ENCODE peak calls at places on chromosomes 2 and 18, in five cellular contexts. One of them, this sample, is unnamed.

GRCh38 chr18:45589559-45590041 is 25.7 kb upstream of the SLC14A2 start:
- DNase-seq in GM12865: no peak
- DNase-seq in heart left ventricle: peak
- DNase-seq in OCI-LY7: no peak
- DNase-seq in mesothelial cell of epicardium: no peak
- DNase-seq in this sample: no peak

GRCh38 chr2:60519259-60519863 is 34.1 kb downstream of the BCL11A start:
- DNase-seq in OCI-LY7: no peak
- DNase-seq in heart left ventricle: no peak
- DNase-seq in GM12865: no peak
- DNase-seq in mesothelial cell of epicardium: no peak
- DNase-seq in this sample: no peak

GRCh38 chr18:58316943-58317342 is 272.9 kb downstream of the NEDD4L start:
- DNase-seq in heart left ventricle: no peak
- DNase-seq in mesothelial cell of epicardium: no peak
- DNase-seq in GM12865: peak
- DNase-seq in OCI-LY7: no peak
- DNase-seq in this sample: peak

GRCh38 chr18:37393945-37394609 is 171.5 kb downstream of the CELF4 start:
- DNase-seq in OCI-LY7: no peak
- DNase-seq in GM12865: peak
- DNase-seq in heart left ventricle: peak
- DNase-seq in mesothelial cell of epicardium: peak
- DNase-seq in this sample: peak

GRCh38 chr2:12486205-12487118 is 230.3 kb upstream of the TRIB2 start:
- DNase-seq in GM12865: peak
- DNase-seq in OCI-LY7: no peak
- DNase-seq in heart left ventricle: no peak
- DNase-seq in mesothelial cell of epicardium: no peak
- DNase-seq in this sample: no peak

GRCh38 chr2:119337749-119338148 is 28.9 kb downstream of the C2orf76 start:
- DNase-seq in heart left ventricle: no peak
- DNase-seq in mesothelial cell of epicardium: no peak
- DNase-seq in OCI-LY7: no peak
- DNase-seq in GM12865: no peak
- DNase-seq in this sample: no peak

GRCh38 chr2:173286153-173286809 is 68.4 kb upstream of the CDCA7 start:
- DNase-seq in OCI-LY7: peak
- DNase-seq in GM12865: peak
- DNase-seq in heart left ventricle: no peak
- DNase-seq in mesothelial cell of epicardium: no peak
- DNase-seq in this sample: peak

GRCh38 chr2:97913846-97914245 is 81.9 kb downstream of the TMEM131 start:
- DNase-seq in OCI-LY7: no peak
- DNase-seq in GM12865: peak
- DNase-seq in heart left ventricle: no peak
- DNase-seq in mesothelial cell of epicardium: no peak
- DNase-seq in this sample: no peak

GRCh38 chr2:182015334-182016109 is 29.9 kb downstream of the PPP1R1C start:
- DNase-seq in heart left ventricle: no peak
- DNase-seq in mesothelial cell of epicardium: no peak
- DNase-seq in OCI-LY7: no peak
- DNase-seq in GM12865: no peak
- DNase-seq in this sample: no peak

GRCh38 chr2:45342-46130 is 769 bp downstream of the FAM110C start:
- DNase-seq in mesothelial cell of epicardium: peak
- DNase-seq in heart left ventricle: no peak
- DNase-seq in GM12865: no peak
- DNase-seq in OCI-LY7: no peak
- DNase-seq in this sample: peak

GRCh38 chr2:9764153-9764778 is 79.0 kb upstream of the TAF1B start:
- DNase-seq in OCI-LY7: peak
- DNase-seq in mesothelial cell of epicardium: no peak
- DNase-seq in GM12865: peak
- DNase-seq in heart left ventricle: no peak
- DNase-seq in this sample: no peak

GRCh38 chr2:137467246-137467862 is 496.9 kb upstream of the HNMT start:
- DNase-seq in mesothelial cell of epicardium: peak
- DNase-seq in heart left ventricle: peak
- DNase-seq in OCI-LY7: peak
- DNase-seq in GM12865: peak
- DNase-seq in this sample: peak

GRCh38 chr2:133988316-133988891 is 265.5 kb upstream of the MGAT5 start:
- DNase-seq in mesothelial cell of epicardium: no peak
- DNase-seq in heart left ventricle: no peak
- DNase-seq in OCI-LY7: no peak
- DNase-seq in GM12865: no peak
- DNase-seq in this sample: no peak

DNA sequence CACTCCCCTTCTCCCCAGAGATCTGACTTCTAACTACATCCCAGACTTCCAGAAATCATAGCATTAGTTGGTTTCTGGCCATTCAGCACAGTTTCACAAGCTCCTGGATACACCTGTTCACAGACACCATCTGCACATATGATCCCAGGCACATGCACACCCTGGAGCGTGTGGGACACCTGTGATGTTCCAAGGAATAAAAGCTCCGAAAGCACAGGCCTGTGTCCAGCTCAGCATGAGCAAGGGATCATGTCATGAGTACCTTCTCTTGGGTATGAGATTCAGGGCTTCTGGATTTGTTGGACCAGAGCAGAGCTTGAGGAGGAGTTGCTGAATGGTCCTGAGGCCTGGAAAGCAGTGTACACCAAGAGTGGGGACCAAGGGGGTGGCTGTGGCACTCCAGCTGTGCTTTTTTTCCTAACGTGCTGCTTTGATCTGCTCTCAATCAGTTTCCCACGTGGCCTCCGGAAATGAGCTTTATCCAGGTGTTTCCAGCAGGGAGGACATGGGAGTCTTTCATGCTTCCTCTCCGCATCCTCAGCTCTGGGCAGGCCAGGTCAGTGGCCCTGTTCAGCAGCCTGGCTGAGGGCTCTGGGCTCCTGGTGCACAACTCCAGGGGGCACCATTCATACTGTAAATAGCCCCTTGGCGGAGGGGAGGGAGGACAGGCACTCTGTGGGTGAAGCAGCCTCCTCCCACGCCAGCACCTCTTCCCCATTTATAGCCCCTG is 1.8 kb downstream of the DYSF start:
- DNase-seq in mesothelial cell of epicardium: no peak
- DNase-seq in GM12865: no peak
- DNase-seq in OCI-LY7: no peak
- DNase-seq in heart left ventricle: no peak
- DNase-seq in this sample: peak
- TF ChIP-seq CTCF in mesothelial cell of epicardium: no peak
- TF ChIP-seq CTCF in GM12865: no peak
- TF ChIP-seq CTCF in OCI-LY7: no peak
- TF ChIP-seq CTCF in heart left ventricle: no peak
- TF ChIP-seq CTCF in this sample: no peak

GRCh38 chr2:166173263-166173662 is 45.4 kb upstream of the SCN1A start:
- DNase-seq in GM12865: no peak
- DNase-seq in heart left ventricle: no peak
- DNase-seq in OCI-LY7: no peak
- DNase-seq in mesothelial cell of epicardium: no peak
- DNase-seq in this sample: no peak

GRCh38 chr2:166184789-166185188 is 57.0 kb upstream of the SCN1A start:
- DNase-seq in mesothelial cell of epicardium: no peak
- DNase-seq in OCI-LY7: no peak
- DNase-seq in heart left ventricle: no peak
- DNase-seq in GM12865: no peak
- DNase-seq in this sample: no peak

GRCh38 chr2:166181813-166182154 is 54.0 kb upstream of the SCN1A start:
- DNase-seq in heart left ventricle: no peak
- DNase-seq in mesothelial cell of epicardium: no peak
- DNase-seq in OCI-LY7: no peak
- DNase-seq in GM12865: no peak
- DNase-seq in this sample: no peak

GRCh38 chr2:166180951-166181812 is 53.4 kb upstream of the SCN1A start:
- DNase-seq in GM12865: peak
- DNase-seq in heart left ventricle: no peak
- DNase-seq in mesothelial cell of epicardium: peak
- DNase-seq in OCI-LY7: peak
- DNase-seq in this sample: peak

DNA sequence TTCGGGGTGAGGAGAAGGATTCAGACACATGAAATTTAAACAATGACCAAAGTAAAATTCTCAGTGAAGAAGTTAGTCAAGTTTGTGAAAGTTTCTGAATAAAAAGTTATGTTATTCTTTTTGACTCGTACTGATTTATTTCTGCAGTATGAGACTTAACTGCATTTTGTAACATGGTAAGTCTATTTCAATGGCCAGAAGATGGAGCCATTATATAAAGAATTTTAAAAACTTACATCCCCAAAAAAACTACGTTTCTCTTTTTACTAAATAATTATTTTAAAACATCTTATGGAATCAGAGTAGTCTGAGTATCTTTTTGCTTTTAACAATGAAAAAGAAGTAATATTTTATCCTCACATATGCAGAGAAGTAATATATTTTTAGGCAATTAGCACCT is 51.4 kb upstream of the SCN1A start:
- DNase-seq in mesothelial cell of epicardium: no peak
- DNase-seq in GM12865: no peak
- DNase-seq in heart left ventricle: no peak
- DNase-seq in OCI-LY7: no peak
- DNase-seq in this sample: no peak
- TF ChIP-seq CTCF in mesothelial cell of epicardium: no peak
- TF ChIP-seq CTCF in GM12865: no peak
- TF ChIP-seq CTCF in heart left ventricle: no peak
- TF ChIP-seq CTCF in OCI-LY7: peak
- TF ChIP-seq CTCF in this sample: no peak

GRCh38 chr18:12119358-12119757 is 25.7 kb downstream of the ANKRD62 start:
- DNase-seq in heart left ventricle: no peak
- DNase-seq in GM12865: no peak
- DNase-seq in mesothelial cell of epicardium: no peak
- DNase-seq in OCI-LY7: no peak
- DNase-seq in this sample: no peak

DNA sequence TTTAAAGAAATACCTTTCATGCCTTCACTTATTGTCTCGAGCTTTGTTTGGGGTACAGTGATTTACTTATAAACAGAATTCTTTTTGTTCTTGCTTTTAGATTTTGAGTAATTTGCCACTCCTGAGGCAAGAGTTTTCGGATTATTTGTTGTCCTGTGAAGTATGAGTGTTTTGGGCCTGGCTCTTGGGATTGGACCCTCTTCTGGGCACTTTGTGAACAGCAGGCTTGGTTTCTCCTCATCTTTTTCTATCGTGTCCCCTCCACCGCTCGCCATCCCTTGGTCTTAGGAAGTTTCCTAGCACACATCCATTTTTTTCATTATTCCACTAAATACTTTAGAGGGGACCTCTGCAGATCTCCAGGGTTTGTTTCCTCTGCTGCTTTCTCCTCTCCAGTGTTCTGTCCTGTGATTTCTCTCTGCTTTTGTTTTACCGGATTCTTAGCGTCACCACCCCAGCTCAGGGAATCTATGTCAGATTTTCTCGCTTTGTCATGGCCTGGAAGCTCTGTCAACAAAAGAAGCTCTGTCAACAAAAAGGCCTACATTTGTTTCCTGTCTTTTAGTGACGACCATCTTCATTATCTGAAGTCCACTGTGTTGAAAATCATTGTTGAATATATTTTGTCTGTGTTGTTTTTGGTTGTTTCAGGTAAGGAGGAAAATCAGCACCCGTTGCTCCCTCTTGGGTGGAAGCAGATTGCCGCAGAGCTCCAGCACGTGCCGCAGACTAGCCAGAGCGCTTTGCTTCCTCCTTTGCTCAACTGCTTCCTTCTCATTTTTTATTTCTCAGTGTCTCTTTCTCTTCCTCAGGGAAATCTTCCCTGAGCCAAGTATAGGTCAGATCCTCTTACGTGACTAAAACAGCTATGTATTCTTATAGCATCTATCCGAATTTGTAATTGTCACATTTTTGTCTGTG is 27.8 kb downstream of the ANKRD62 start:
- DNase-seq in GM12865: no peak
- DNase-seq in OCI-LY7: no peak
- DNase-seq in mesothelial cell of epicardium: no peak
- DNase-seq in heart left ventricle: no peak
- DNase-seq in this sample: no peak
- TF ChIP-seq CTCF in GM12865: peak
- TF ChIP-seq CTCF in OCI-LY7: peak
- TF ChIP-seq CTCF in mesothelial cell of epicardium: no peak
- TF ChIP-seq CTCF in heart left ventricle: no peak
- TF ChIP-seq CTCF in this sample: no peak

DNA sequence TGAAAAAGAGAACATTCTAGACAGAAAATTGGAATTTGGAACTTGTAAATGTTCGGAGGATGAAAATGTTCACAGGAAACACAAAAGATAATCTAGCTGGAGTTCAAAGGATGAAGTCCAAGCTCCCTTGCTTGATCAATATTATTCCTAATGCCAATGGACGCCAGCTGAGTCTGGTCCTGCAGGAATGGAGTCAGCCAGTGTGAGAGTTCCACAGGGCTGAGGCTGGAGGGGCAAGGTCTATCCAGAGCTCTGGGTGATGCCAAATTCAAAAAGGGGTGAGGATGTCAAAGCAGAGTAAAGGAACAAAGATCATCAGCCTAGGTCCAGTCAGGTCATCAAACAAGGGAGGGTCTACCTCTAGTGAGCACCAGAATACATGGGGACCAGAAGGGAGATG is 78.5 kb upstream of the CTNNA2 start:
- DNase-seq in GM12865: no peak
- DNase-seq in heart left ventricle: no peak
- DNase-seq in OCI-LY7: no peak
- DNase-seq in mesothelial cell of epicardium: no peak
- DNase-seq in this sample: no peak
- TF ChIP-seq CTCF in GM12865: no peak
- TF ChIP-seq CTCF in heart left ventricle: no peak
- TF ChIP-seq CTCF in OCI-LY7: no peak
- TF ChIP-seq CTCF in mesothelial cell of epicardium: no peak
- TF ChIP-seq CTCF in this sample: no peak

This sample was measured in GM20000.